ENCODE peak calls at places on chromosomes 12 and 14, in four cellular contexts. One of them, this sample, is unnamed.

GRCh38 chr12:11875414-11875935 is 195.3 kb upstream of the BCL2L14 start:
- DNase-seq in GM12878: no peak
- DNase-seq in H1: no peak
- DNase-seq in HepG2: no peak
- DNase-seq in this sample: no peak

GRCh38 chr12:120539303-120539702 is 5.1 kb downstream of the RNF10 start:
- DNase-seq in GM12878: no peak
- DNase-seq in H1: no peak
- DNase-seq in HepG2: no peak
- DNase-seq in this sample: no peak

GRCh38 chr12:111056618-111057521 is 136.5 kb upstream of the MYL2 start:
- DNase-seq in GM12878: peak
- DNase-seq in H1: no peak
- DNase-seq in HepG2: no peak
- DNase-seq in this sample: no peak

GRCh38 chr14:39109893-39110715 is 4.0 kb upstream of the GEMIN2 start:
- DNase-seq in GM12878: no peak
- DNase-seq in H1: no peak
- DNase-seq in HepG2: no peak
- DNase-seq in this sample: no peak

GRCh38 chr12:45379261-45379660 is 163.4 kb downstream of the ANO6 start:
- DNase-seq in GM12878: no peak
- DNase-seq in H1: no peak
- DNase-seq in HepG2: no peak
- DNase-seq in this sample: no peak

GRCh38 chr12:124352839-124353238 is 57.9 kb downstream of the RFLNA start:
- DNase-seq in GM12878: no peak
- DNase-seq in H1: no peak
- DNase-seq in HepG2: peak
- DNase-seq in this sample: no peak

GRCh38 chr14:99788713-99789112 is 4.5 kb upstream of the EML1 start:
- DNase-seq in GM12878: no peak
- DNase-seq in H1: no peak
- DNase-seq in HepG2: no peak
- DNase-seq in this sample: no peak

GRCh38 chr12:1820191-1820599 is at the start of gene LRTM2:
- DNase-seq in GM12878: no peak
- DNase-seq in H1: no peak
- DNase-seq in HepG2: no peak
- DNase-seq in this sample: no peak

GRCh38 chr12:103279444-103279843 is 216.3 kb downstream of the C12orf42 start:
- DNase-seq in GM12878: peak
- DNase-seq in H1: no peak
- DNase-seq in HepG2: no peak
- DNase-seq in this sample: no peak

GRCh38 chr12:54700301-54700700 is 52.1 kb upstream of the DCD start:
- DNase-seq in GM12878: no peak
- DNase-seq in H1: no peak
- DNase-seq in HepG2: no peak
- DNase-seq in this sample: no peak

GRCh38 chr14:24795406-24795805 is 161.4 kb upstream of the GZMB start:
- DNase-seq in GM12878: no peak
- DNase-seq in H1: no peak
- DNase-seq in HepG2: no peak
- DNase-seq in this sample: no peak

GRCh38 chr12:89856431-89856830 is 147.8 kb upstream of the ATP2B1 start:
- DNase-seq in GM12878: peak
- DNase-seq in H1: no peak
- DNase-seq in HepG2: no peak
- DNase-seq in this sample: no peak

GRCh38 chr12:77569876-77570275 is 260.8 kb upstream of the NAV3 start:
- DNase-seq in GM12878: no peak
- DNase-seq in H1: no peak
- DNase-seq in HepG2: no peak
- DNase-seq in this sample: no peak

GRCh38 chr12:67415473-67415872 is 146.3 kb downstream of the CAND1 start:
- DNase-seq in GM12878: no peak
- DNase-seq in H1: no peak
- DNase-seq in HepG2: peak
- DNase-seq in this sample: peak

GRCh38 chr14:84162658-84163057 is 1367.3 kb upstream of the FLRT2 start:
- DNase-seq in GM12878: no peak
- DNase-seq in H1: no peak
- DNase-seq in HepG2: no peak
- DNase-seq in this sample: no peak

GRCh38 chr12:3035815-3036702 is 41.1 kb upstream of the TSPAN9 start:
- DNase-seq in GM12878: no peak
- DNase-seq in H1: no peak
- DNase-seq in HepG2: no peak
- DNase-seq in this sample: no peak

GRCh38 chr12:4771960-4772566 is 51.9 kb downstream of the GALNT8 start:
- DNase-seq in GM12878: no peak
- DNase-seq in H1: no peak
- DNase-seq in HepG2: no peak
- DNase-seq in this sample: peak

GRCh38 chr12:76879710-76880025 is 849 bp upstream of the CSRP2 start:
- DNase-seq in GM12878: no peak
- DNase-seq in H1: no peak
- DNase-seq in HepG2: no peak
- DNase-seq in this sample: no peak

GRCh38 chr12:122732611-122733010 is 2.0 kb upstream of the HCAR1 start:
- DNase-seq in GM12878: no peak
- DNase-seq in H1: no peak
- DNase-seq in HepG2: no peak
- DNase-seq in this sample: no peak

GRCh38 chr14:56840221-56840620 is 29.9 kb upstream of the OTX2 start:
- DNase-seq in GM12878: no peak
- DNase-seq in H1: no peak
- DNase-seq in HepG2: no peak
- DNase-seq in this sample: no peak

GRCh38 chr12:76201758-76202157 is 117.3 kb upstream of the NAP1L1 start:
- DNase-seq in GM12878: no peak
- DNase-seq in H1: no peak
- DNase-seq in HepG2: no peak
- DNase-seq in this sample: no peak

GRCh38 chr14:90072350-90072749 is 10.6 kb downstream of the KCNK13 start:
- DNase-seq in GM12878: no peak
- DNase-seq in H1: no peak
- DNase-seq in HepG2: no peak
- DNase-seq in this sample: no peak

GRCh38 chr12:71312767-71313375 is 126.7 kb upstream of the LGR5 start:
- DNase-seq in GM12878: no peak
- DNase-seq in H1: no peak
- DNase-seq in HepG2: no peak
- DNase-seq in this sample: peak

GRCh38 chr14:37546621-37547447 is 48.2 kb downstream of the FOXA1 start:
- DNase-seq in GM12878: no peak
- DNase-seq in H1: no peak
- DNase-seq in HepG2: peak
- DNase-seq in this sample: no peak

GRCh38 chr14:77268989-77269595 is 1.9 kb downstream of the NGB start:
- DNase-seq in GM12878: no peak
- DNase-seq in H1: no peak
- DNase-seq in HepG2: no peak
- DNase-seq in this sample: no peak

GRCh38 chr14:94659953-94660946 is 48.1 kb downstream of the SERPINA3 start:
- DNase-seq in GM12878: no peak
- DNase-seq in H1: no peak
- DNase-seq in HepG2: no peak
- DNase-seq in this sample: no peak

GRCh38 chr14:60161176-60162107 is 3.8 kb downstream of the DHRS7 start:
- DNase-seq in GM12878: no peak
- DNase-seq in H1: no peak
- DNase-seq in HepG2: peak
- DNase-seq in this sample: no peak

GRCh38 chr14:89826581-89826980 is 127.9 kb downstream of the EFCAB11 start:
- DNase-seq in GM12878: no peak
- DNase-seq in H1: no peak
- DNase-seq in HepG2: no peak
- DNase-seq in this sample: no peak

GRCh38 chr14:31950331-31950730 is 126.8 kb upstream of the ARHGAP5 start:
- DNase-seq in GM12878: no peak
- DNase-seq in H1: no peak
- DNase-seq in HepG2: no peak
- DNase-seq in this sample: no peak
- TF ChIP-seq ZNF274 in GM12878: no peak
- TF ChIP-seq ZNF274 in H1: no peak
- TF ChIP-seq ZNF274 in HepG2: no peak
- TF ChIP-seq ZNF274 in this sample: no peak

GRCh38 chr12:106945261-106945851 is 10.4 kb upstream of the TMEM263 start:
- DNase-seq in GM12878: no peak
- DNase-seq in H1: no peak
- DNase-seq in HepG2: no peak
- DNase-seq in this sample: no peak

GRCh38 chr12:106942775-106943174 is 12.9 kb upstream of the TMEM263 start:
- DNase-seq in GM12878: no peak
- DNase-seq in H1: no peak
- DNase-seq in HepG2: no peak
- DNase-seq in this sample: no peak

GRCh38 chr12:106941481-106942156 is 14.1 kb upstream of the TMEM263 start:
- DNase-seq in GM12878: no peak
- DNase-seq in H1: no peak
- DNase-seq in HepG2: peak
- DNase-seq in this sample: no peak
- TF ChIP-seq SUZ12 in GM12878: no peak
- TF ChIP-seq SUZ12 in H1: no peak
- TF ChIP-seq SUZ12 in HepG2: no peak
- TF ChIP-seq SUZ12 in this sample: no peak

GRCh38 chr14:104201063-104201462 is 62.7 kb downstream of the KIF26A start:
- DNase-seq in GM12878: no peak
- DNase-seq in H1: no peak
- DNase-seq in HepG2: no peak
- DNase-seq in this sample: no peak

GRCh38 chr14:104200591-104200990 is 62.2 kb downstream of the KIF26A start:
- DNase-seq in GM12878: no peak
- DNase-seq in H1: no peak
- DNase-seq in HepG2: no peak
- DNase-seq in this sample: no peak

GRCh38 chr14:104201496-104201895 is 63.1 kb downstream of the KIF26A start:
- DNase-seq in GM12878: no peak
- DNase-seq in H1: no peak
- DNase-seq in HepG2: no peak
- DNase-seq in this sample: no peak

GRCh38 chr14:104203071-104203425 is 64.7 kb downstream of the KIF26A start:
- DNase-seq in GM12878: no peak
- DNase-seq in H1: no peak
- DNase-seq in HepG2: no peak
- DNase-seq in this sample: no peak

DNA sequence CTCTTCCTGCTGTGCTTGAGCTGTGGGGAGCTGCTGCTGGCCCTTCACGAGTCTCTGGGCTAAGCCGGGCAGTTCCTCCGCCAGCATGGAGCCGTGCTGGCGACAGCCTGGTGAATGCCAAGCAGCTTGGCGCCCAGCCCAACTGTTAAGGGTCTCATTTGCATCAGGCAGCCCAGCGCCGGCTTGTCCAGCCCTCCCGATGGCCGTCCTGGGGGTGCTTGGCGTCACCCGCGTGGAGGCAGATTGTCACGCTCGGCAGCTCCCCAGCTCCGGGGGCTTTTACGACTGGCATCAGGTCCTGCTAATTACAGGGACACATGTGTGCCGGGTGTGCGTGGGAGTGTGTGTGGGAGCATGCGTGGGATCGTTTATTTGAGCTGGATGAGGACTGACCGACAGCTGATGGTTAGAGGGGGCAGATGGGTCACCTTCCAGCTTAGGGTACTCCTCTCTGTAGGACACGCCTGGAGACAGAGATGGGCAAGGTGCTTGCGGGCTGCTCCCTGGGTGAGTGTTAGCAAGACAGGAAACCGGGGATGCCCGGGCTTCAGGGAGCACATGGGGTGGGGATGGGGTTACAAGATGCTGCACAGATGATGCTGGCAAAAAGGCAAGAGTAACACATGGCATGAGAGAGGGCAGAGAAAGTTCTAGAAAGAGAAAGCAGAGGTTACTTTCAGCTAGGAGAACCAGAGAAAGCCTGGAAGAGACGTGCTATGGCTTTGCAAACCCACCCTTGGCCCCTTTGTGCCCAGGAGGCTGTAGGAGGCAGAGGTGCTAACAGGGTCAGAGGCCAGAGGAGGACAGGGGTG is 64.1 kb downstream of the KIF26A start:
- DNase-seq in GM12878: no peak
- DNase-seq in H1: no peak
- DNase-seq in HepG2: no peak
- DNase-seq in this sample: no peak
- TF ChIP-seq YY1 in GM12878: no peak
- TF ChIP-seq YY1 in H1: no peak
- TF ChIP-seq YY1 in HepG2: no peak
- TF ChIP-seq YY1 in this sample: no peak

GRCh38 chr12:34404377-34405285 is 382.3 kb downstream of the ALG10 start:
- DNase-seq in GM12878: no peak
- DNase-seq in H1: peak
- DNase-seq in HepG2: no peak
- DNase-seq in this sample: no peak

GRCh38 chr12:34403706-34404376 is 381.5 kb downstream of the ALG10 start:
- DNase-seq in GM12878: no peak
- DNase-seq in H1: peak
- DNase-seq in HepG2: no peak
- DNase-seq in this sample: no peak

GRCh38 chr12:34406996-34407300 is 384.7 kb downstream of the ALG10 start:
- DNase-seq in GM12878: no peak
- DNase-seq in H1: no peak
- DNase-seq in HepG2: no peak
- DNase-seq in this sample: no peak

GRCh38 chr12:34406228-34406995 is 384.1 kb downstream of the ALG10 start:
- DNase-seq in GM12878: no peak
- DNase-seq in H1: no peak
- DNase-seq in HepG2: no peak
- DNase-seq in this sample: no peak

DNA sequence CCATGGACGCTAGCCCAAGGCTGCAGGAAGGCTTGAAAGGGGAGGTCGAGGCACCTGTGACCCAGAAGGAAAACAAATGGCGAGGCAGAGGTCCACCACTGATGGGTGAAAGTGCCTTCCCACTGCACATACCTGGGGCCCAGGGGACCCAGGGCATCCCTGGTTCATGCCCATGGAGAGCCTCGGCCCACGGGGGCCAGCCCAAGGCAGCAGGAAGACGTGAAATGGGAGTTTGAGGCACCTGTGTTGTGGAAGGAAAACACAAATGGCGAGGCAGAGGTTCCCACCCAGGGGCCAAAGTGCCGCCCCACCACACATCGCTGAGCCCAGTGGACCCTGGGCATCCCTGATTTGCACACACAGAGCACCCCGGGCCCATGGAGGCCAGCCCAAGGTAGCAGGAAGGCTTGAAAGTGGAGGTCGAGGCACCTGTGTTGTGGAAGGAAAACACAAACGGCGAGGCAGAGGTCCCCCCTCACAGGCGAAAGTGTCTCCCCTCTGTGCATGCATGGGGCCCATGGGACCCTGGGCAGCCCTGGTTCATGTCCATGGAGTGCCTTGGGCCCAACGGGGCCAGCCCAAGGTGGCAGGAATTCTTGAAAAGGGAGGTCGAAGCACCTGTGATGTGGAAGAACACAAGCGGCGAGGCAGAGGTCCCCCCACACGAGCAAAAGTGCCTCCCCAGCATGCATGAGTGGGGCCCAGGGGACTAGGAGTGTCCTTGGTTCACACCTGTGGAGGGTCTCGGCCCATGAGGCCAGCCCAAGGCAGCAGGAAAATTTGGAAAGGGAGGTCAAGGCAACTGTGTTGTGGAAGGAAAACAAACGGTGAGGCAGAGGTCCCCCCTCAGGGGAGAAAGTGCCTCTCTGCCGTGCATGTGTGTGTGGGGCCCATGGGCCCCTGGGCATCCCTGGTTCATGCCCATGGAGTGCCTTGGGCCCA is 383.3 kb downstream of the ALG10 start:
- DNase-seq in GM12878: no peak
- DNase-seq in H1: peak
- DNase-seq in HepG2: no peak
- DNase-seq in this sample: no peak
- TF ChIP-seq ZNF274 in GM12878: no peak
- TF ChIP-seq ZNF274 in H1: no peak
- TF ChIP-seq ZNF274 in HepG2: no peak
- TF ChIP-seq ZNF274 in this sample: no peak